ENCODE peak calls at places on chromosomes 6 and 20, in seven cellular contexts. J is hepatic stellate cell; Y is right atrium auricular region; B is activated naive CD8-positive, alpha-beta T cell treated with anti-CD3 and anti-CD28 coated beads for 36 hours; H is stimulated activated CD4-positive, alpha-beta T cell treated with anti-CD3 and anti-CD28 coated beads, Interleukin-1b, Interleukin-23, amount 100 ng/mL, for 24 hours; U is neural progenitor cell; E is dermis microvascular lymphatic vessel endothelial cell. I is an unnamed sample.

GRCh38 chr20:34874094-34874654 is 1.5 kb upstream of the GGT7 start:
- DNase-seq in Y (peak), J (peak), B (peak), H (peak), U (peak), E (peak), I (peak)

GRCh38 chr6:158589371-158589770 is 29.5 kb downstream of the TMEM181 start:
- DNase-seq in Y (no peak), E (no peak), H (no peak), J (no peak), B (no peak), U (no peak), I (no peak)

GRCh38 chr6:137749595-137750215 is 117.4 kb upstream of the TNFAIP3 start:
- DNase-seq in U (peak), J (no peak), Y (no peak), E (no peak), B (no peak), H (no peak), I (no peak)

GRCh38 chr20:43838703-43839060 is 76.0 kb upstream of the TOX2 start:
- DNase-seq in J (no peak), Y (peak), U (no peak), E (no peak), B (peak), H (no peak), I (no peak)

GRCh38 chr6:39342692-39343460 is 20.4 kb upstream of the KCNK16 start:
- DNase-seq in J (no peak), Y (no peak), H (no peak), B (no peak), E (no peak), U (no peak), I (no peak)

GRCh38 chr6:4804095-4804494 is 27.9 kb downstream of the CDYL start:
- DNase-seq in J (no peak), B (peak), E (no peak), H (no peak), U (no peak), Y (no peak), I (no peak)

GRCh38 chr20:46246527-46246926 is 61.8 kb downstream of the CDH22 start:
- DNase-seq in H (no peak), E (no peak), J (no peak), Y (no peak), B (no peak), U (no peak), I (no peak)

GRCh38 chr6:34465551-34466241 is at the start of gene PACSIN1:
- DNase-seq in J (no peak), E (no peak), B (peak), U (peak), H (no peak), Y (no peak), I (peak)

GRCh38 chr20:19338380-19338779 is 125.9 kb downstream of the SLC24A3 start:
- DNase-seq in Y (no peak), U (no peak), J (no peak), B (no peak), E (no peak), H (no peak), I (no peak)

GRCh38 chr6:47292027-47292426 is 17.7 kb downstream of the TNFRSF21 start:
- DNase-seq in H (no peak), B (no peak), Y (no peak), J (no peak), E (no peak), U (no peak), I (no peak)

GRCh38 chr6:14804001-14804401 is 441.9 kb upstream of the JARID2 start:
- DNase-seq in B (no peak), J (no peak), H (no peak), Y (no peak), U (no peak), E (no peak), I (no peak)

GRCh38 chr6:31968791-31969711 is 2.9 kb downstream of the DXO start:
- DNase-seq in J (no peak), H (no peak), B (no peak), U (no peak), E (no peak), Y (no peak), I (no peak)

GRCh38 chr6:153031335-153031955 is 28.9 kb upstream of the MTRF1L start:
- DNase-seq in B (no peak), J (no peak), Y (no peak), U (no peak), H (no peak), E (no peak), I (no peak)

GRCh38 chr20:22700387-22700786 is 116.0 kb upstream of the FOXA2 start:
- DNase-seq in B (no peak), J (peak), E (no peak), Y (no peak), H (no peak), U (no peak), I (no peak)

GRCh38 chr6:123655520-123656306 is 19.0 kb upstream of the TRDN start:
- DNase-seq in Y (no peak), H (no peak), B (no peak), U (no peak), J (no peak), E (no peak), I (no peak)

GRCh38 chr6:159036673-159037072 is 8.1 kb downstream of the TAGAP start:
- DNase-seq in B (no peak), E (no peak), Y (no peak), U (no peak), J (no peak), H (no peak), I (no peak)

GRCh38 chr6:58198301-58198700 is 880.9 kb downstream of the PRIM2 start:
- DNase-seq in E (no peak), U (no peak), H (no peak), B (no peak), J (no peak), Y (no peak), I (no peak)

GRCh38 chr6:146775227-146775626 is 176.5 kb downstream of the ADGB start:
- DNase-seq in B (no peak), E (no peak), U (no peak), H (no peak), Y (no peak), J (no peak), I (no peak)

GRCh38 chr6:38039497-38039896 is 220.0 kb downstream of the ZFAND3 start:
- DNase-seq in E (no peak), B (no peak), H (no peak), Y (no peak), U (no peak), J (peak), I (no peak)

GRCh38 chr20:50592282-50593004 is 82.3 kb downstream of the PTPN1 start:
- DNase-seq in B (no peak), H (no peak), Y (no peak), J (no peak), U (no peak), E (peak), I (no peak)

GRCh38 chr20:50844430-50845100 is 49.7 kb downstream of the BCAS4 start:
- DNase-seq in J (peak), H (peak), E (peak), Y (no peak), B (peak), U (no peak), I (no peak)

GRCh38 chr20:1737134-1737533 is 79.6 kb upstream of the SIRPG start:
- DNase-seq in B (no peak), U (no peak), H (no peak), Y (no peak), J (no peak), E (no peak), I (no peak)

GRCh38 chr6:170132011-170132521 is 158.8 kb downstream of the DLL1 start:
- DNase-seq in U (no peak), H (no peak), E (no peak), Y (no peak), B (no peak), J (no peak), I (no peak)

GRCh38 chr6:74932214-74932923 is 273.5 kb downstream of the COL12A1 start:
- DNase-seq in U (no peak), H (no peak), J (no peak), B (no peak), E (no peak), Y (no peak), I (no peak)

GRCh38 chr20:60446273-60447111 is 488.3 kb downstream of the CDH26 start:
- DNase-seq in H (no peak), U (no peak), E (no peak), B (no peak), J (no peak), Y (no peak), I (no peak)

GRCh38 chr20:13205848-13206434 is 15.1 kb upstream of the ISM1 start:
- DNase-seq in H (no peak), J (no peak), B (no peak), U (no peak), E (no peak), Y (no peak), I (no peak)

GRCh38 chr6:167892835-167893234 is 66.1 kb downstream of the AFDN start:
- DNase-seq in B (no peak), U (peak), J (no peak), Y (no peak), E (no peak), H (no peak), I (no peak)

GRCh38 chr6:138815797-138816528 is 20.1 kb downstream of the ECT2L start:
- DNase-seq in H (no peak), J (peak), E (peak), B (no peak), U (peak), Y (no peak), I (no peak)

GRCh38 chr6:84835340-84835739 is 70.9 kb upstream of the TBX18 start:
- DNase-seq in B (no peak), E (no peak), J (no peak), Y (no peak), U (no peak), H (no peak), I (no peak)

GRCh38 chr6:52724406-52725121 is 38.7 kb downstream of the GSTA2 start:
- DNase-seq in H (peak), E (peak), J (peak), Y (peak), B (peak), U (peak), I (peak)

GRCh38 chr6:148967546-148967945 is 220.7 kb downstream of the UST start:
- DNase-seq in Y (no peak), H (no peak), E (no peak), B (no peak), U (peak), J (no peak), I (no peak)

GRCh38 chr6:157385482-157385881 is 4.5 kb downstream of the ZDHHC14 start:
- DNase-seq in J (no peak), E (no peak), Y (no peak), U (no peak), H (no peak), B (no peak), I (no peak)

GRCh38 chr6:40640591-40641293 is 53.6 kb upstream of the LRFN2 start:
- DNase-seq in B (no peak), J (no peak), U (no peak), E (no peak), H (no peak), Y (no peak), I (peak)